ENCODE peak calls at places on chromosomes 11 and 22, in eight cellular contexts. M, W, L, T, V, U, F and Z are unnamed samples.

GRCh38 chr11:129979046-129979605 is 23.5 kb downstream of the PRDM10 start:
- DNase-seq in M (no peak), U (no peak), V (no peak), T (no peak), W (no peak), F (no peak), L (no peak), Z (no peak)

GRCh38 chr11:118139578-118139977 is 13.0 kb downstream of the SCN4B start:
- DNase-seq in U (no peak), T (no peak), W (no peak), V (no peak), L (no peak), M (no peak), F (no peak), Z (no peak)

GRCh38 chr11:71237853-71238252 is 14.5 kb downstream of the SHANK2 start:
- DNase-seq in T (no peak), M (no peak), V (no peak), U (no peak), L (no peak), F (no peak), W (no peak), Z (no peak)

GRCh38 chr11:70650075-70650909 is 252.0 kb downstream of the CTTN start:
- DNase-seq in F (peak), L (peak), W (peak), M (no peak), U (peak), V (peak), T (no peak), Z (no peak)

GRCh38 chr11:68903288-68903630 is 373 bp downstream of the MRPL21 start:
- DNase-seq in M (no peak), U (no peak), F (peak), T (no peak), L (no peak), W (no peak), V (no peak), Z (no peak)

GRCh38 chr11:104968365-104968855 is at the start of gene CASP4:
- DNase-seq in U (no peak), F (no peak), L (peak), V (peak), M (no peak), W (peak), T (no peak), Z (peak)

GRCh38 chr11:27390959-27391326 is 27.9 kb upstream of the CCDC34 start:
- DNase-seq in M (no peak), V (no peak), F (no peak), W (peak), U (no peak), L (no peak), T (no peak), Z (no peak)

GRCh38 chr11:16041207-16041606 is 315.1 kb downstream of the SOX6 start:
- DNase-seq in T (no peak), F (no peak), V (no peak), L (no peak), M (no peak), W (no peak), U (no peak), Z (no peak)

GRCh38 chr22:27317156-27317555 is 484.4 kb downstream of the MN1 start:
- DNase-seq in L (no peak), V (peak), F (peak), T (no peak), U (peak), W (no peak), M (no peak), Z (no peak)

GRCh38 chr11:75554258-75555022 is 7.6 kb upstream of the SERPINH1 start:
- DNase-seq in L (no peak), T (peak), V (peak), W (peak), M (peak), U (peak), F (peak), Z (no peak)

GRCh38 chr11:62508336-62509058 is 38.1 kb downstream of the AHNAK start:
- DNase-seq in M (peak), L (peak), U (peak), T (peak), W (peak), F (peak), V (peak), Z (no peak)

GRCh38 chr11:27404427-27404826 is 41.4 kb upstream of the CCDC34 start:
- DNase-seq in T (no peak), V (no peak), U (no peak), W (no peak), M (no peak), F (no peak), L (no peak), Z (no peak)

GRCh38 chr11:64007629-64008282 is 21.5 kb downstream of the OTUB1 start:
- DNase-seq in W (no peak), L (peak), F (peak), U (peak), V (peak), T (peak), M (no peak), Z (no peak)

GRCh38 chr11:121904148-121904547 is 211.9 kb downstream of the BLID start:
- DNase-seq in M (no peak), U (no peak), T (peak), W (no peak), L (no peak), V (no peak), F (no peak), Z (no peak)

GRCh38 chr11:74707602-74708510 is 23.4 kb downstream of the CHRDL2 start:
- DNase-seq in V (no peak), T (no peak), M (no peak), W (no peak), L (no peak), U (no peak), F (no peak), Z (no peak)

GRCh38 chr11:10441652-10442503 is 13.2 kb upstream of the AMPD3 start:
- DNase-seq in F (no peak), V (no peak), M (no peak), W (no peak), L (no peak), U (no peak), T (no peak), Z (no peak)

GRCh38 chr22:44214187-44214586 is 33.5 kb downstream of the PARVG start:
- DNase-seq in L (no peak), U (no peak), M (no peak), F (no peak), W (no peak), T (no peak), V (no peak), Z (no peak)

GRCh38 chr11:15673408-15673811 is 558.7 kb downstream of the INSC start:
- DNase-seq in M (no peak), L (no peak), W (no peak), V (peak), U (no peak), T (no peak), F (no peak), Z (no peak)

GRCh38 chr11:28529540-28530410 is 421.6 kb downstream of the METTL15 start:
- DNase-seq in F (peak), W (peak), U (peak), L (peak), M (no peak), T (no peak), V (peak), Z (no peak)

GRCh38 chr11:71341596-71341995 is 89.2 kb upstream of the SHANK2 start:
- DNase-seq in V (no peak), T (no peak), U (no peak), M (no peak), F (no peak), L (no peak), W (no peak), Z (no peak)

GRCh38 chr11:96578379-96578778 is 188.6 kb downstream of the JRKL start:
- DNase-seq in V (no peak), U (no peak), W (no peak), T (no peak), F (no peak), M (no peak), L (no peak), Z (no peak)

GRCh38 chr11:128036556-128037093 is 550.7 kb downstream of the ETS1 start:
- DNase-seq in W (no peak), T (no peak), V (no peak), M (no peak), F (no peak), U (no peak), L (no peak), Z (no peak)

GRCh38 chr11:36775157-36775556 is 177.1 kb upstream of the RAG2 start:
- DNase-seq in F (no peak), V (no peak), W (no peak), T (no peak), M (no peak), U (no peak), L (no peak), Z (peak)

GRCh38 chr11:20353829-20354434 is 9.6 kb upstream of the HTATIP2 start:
- DNase-seq in V (peak), M (no peak), U (peak), T (no peak), F (peak), W (peak), L (peak), Z (no peak)

GRCh38 chr11:127609025-127609788 is 608.6 kb upstream of the KIRREL3 start:
- DNase-seq in L (no peak), F (peak), U (peak), T (no peak), M (no peak), V (no peak), W (no peak), Z (no peak)

GRCh38 chr11:116217006-116217405 is 555.8 kb downstream of the BUD13 start:
- DNase-seq in W (peak), U (peak), L (peak), F (no peak), T (no peak), V (peak), M (no peak), Z (no peak)

GRCh38 chr11:12803086-12803826 is 129.0 kb downstream of the TEAD1 start:
- DNase-seq in W (no peak), L (no peak), M (peak), V (no peak), U (no peak), T (no peak), F (peak), Z (no peak)

DNA sequence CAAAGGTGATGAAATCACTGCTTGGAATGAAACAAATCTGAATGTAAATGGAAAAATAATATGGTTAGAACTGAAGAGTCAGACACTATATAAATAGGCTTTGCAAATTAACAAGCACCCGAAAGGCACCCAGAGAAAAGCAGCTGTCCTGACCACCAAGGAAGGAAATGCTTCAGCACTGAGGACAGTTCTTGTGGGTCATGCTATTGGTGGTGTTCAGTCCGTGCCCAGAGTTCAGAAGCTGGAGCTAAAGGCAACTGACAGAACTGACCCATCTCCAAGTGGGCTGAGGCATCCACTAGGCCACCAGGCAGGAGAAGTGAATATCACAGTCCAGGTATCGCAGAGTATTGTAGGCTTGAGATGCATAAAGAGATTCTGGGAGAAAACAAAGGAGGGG is 208.9 kb downstream of the OPCML start:
- DNase-seq in U (no peak), M (no peak), F (peak), V (no peak), W (no peak), L (no peak), T (no peak), Z (no peak)
- H3K27ac ChIP-seq in U (no peak), M (no peak), F (no peak), V (no peak), W (no peak), L (no peak), T (no peak), Z (no peak)

GRCh38 chr11:95451261-95451660 is 220.3 kb upstream of the SESN3 start:
- DNase-seq in M (no peak), U (no peak), F (no peak), V (no peak), L (no peak), W (no peak), T (no peak), Z (no peak)
- H3K27ac ChIP-seq in M (no peak), U (no peak), F (no peak), V (no peak), L (no peak), W (peak), T (no peak), Z (no peak)

DNA sequence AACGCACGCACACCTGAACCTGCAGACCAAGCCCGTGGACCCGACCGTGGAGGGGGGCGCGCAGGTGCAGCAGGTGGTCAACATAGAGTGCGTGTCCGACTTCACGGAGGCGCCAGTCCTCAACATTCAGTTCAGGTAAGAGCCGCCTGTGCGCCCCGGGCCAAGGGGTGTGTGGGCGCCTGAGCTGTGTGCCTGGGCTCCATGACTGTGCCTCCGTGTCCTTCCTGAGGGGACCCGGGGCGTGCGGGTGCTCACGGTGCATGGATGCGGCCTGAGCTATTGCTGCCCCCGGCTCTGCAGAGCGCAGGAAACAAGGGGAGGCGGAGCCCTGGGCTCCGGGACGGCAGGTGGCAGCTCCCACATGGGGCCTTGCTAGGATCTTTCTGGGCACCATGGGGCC is 28.5 kb downstream of the MUC6 start:
- DNase-seq in U (no peak), V (no peak), T (no peak), W (no peak), M (no peak), F (no peak), L (no peak), Z (no peak)
- H3K27ac ChIP-seq in U (no peak), V (no peak), T (no peak), W (no peak), M (no peak), F (no peak), L (no peak), Z (no peak)

DNA sequence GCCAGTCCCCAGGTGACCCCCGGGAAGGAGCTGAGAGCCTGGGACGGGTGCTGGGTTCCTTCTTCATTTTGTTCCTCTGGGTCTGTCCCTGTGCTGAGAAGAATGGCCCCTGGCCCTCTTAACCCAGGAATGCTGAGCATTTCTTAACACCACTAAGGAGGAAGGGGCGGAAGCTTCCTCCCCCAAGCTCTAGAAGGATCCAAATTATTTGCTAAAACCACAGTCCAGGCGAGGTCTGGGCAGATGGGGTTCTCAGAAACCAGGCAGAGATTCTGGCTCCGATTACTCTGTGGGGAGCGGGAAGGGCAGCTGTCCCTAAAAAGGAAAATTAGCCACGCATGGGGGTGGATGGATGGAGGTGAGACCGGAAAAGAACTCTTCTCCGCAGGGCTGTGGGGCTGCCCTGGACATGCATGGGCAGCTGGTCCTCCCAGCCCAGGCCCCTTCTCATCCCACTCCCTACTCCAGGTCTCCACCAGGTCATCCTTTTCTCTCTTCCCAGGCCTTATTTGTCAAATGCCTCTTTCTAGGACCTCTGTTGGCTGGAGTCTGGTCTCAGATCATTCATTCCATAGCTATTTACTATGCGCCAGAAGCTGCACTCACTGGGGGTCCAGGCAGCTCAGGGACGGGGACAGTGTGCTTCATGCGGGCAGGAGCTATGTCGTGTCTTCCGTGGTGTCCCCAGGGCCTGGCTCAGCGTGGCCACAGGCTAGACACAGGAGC is 45.0 kb upstream of the MYH9 start:
- DNase-seq in W (peak), V (no peak), M (no peak), L (no peak), T (no peak), U (peak), F (no peak), Z (no peak)
- H3K27ac ChIP-seq in W (peak), V (no peak), M (peak), L (no peak), T (no peak), U (peak), F (no peak), Z (no peak)

DNA sequence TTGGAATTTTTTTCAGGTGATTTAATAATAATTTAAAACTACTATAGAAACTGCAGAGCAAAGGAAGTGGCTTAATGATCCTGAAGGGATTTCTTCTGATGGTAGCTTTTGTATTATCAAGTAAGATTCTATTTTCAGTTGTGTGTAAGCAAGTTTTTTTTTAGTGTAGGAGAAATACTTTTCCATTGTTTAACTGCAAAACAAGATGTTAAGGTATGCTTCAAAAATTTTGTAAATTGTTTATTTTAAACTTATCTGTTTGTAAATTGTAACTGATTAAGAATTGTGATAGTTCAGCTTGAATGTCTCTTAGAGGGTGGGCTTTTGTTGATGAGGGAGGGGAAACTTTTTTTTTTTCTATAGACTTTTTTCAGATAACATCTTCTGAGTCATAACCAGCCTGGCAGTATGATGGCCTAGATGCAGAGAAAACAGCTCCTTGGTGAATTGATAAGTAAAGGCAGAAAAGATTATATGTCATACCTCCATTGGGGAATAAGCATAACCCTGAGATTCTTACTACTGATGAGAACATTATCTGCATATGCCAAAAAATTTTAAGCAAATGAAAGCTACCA is 3.5 kb downstream of the MALAT1 start:
- DNase-seq in T (no peak), V (no peak), F (no peak), M (no peak), L (no peak), W (peak), U (no peak), Z (no peak)
- H3K27ac ChIP-seq in T (peak), V (peak), F (peak), M (peak), L (peak), W (peak), U (peak), Z (peak)

DNA sequence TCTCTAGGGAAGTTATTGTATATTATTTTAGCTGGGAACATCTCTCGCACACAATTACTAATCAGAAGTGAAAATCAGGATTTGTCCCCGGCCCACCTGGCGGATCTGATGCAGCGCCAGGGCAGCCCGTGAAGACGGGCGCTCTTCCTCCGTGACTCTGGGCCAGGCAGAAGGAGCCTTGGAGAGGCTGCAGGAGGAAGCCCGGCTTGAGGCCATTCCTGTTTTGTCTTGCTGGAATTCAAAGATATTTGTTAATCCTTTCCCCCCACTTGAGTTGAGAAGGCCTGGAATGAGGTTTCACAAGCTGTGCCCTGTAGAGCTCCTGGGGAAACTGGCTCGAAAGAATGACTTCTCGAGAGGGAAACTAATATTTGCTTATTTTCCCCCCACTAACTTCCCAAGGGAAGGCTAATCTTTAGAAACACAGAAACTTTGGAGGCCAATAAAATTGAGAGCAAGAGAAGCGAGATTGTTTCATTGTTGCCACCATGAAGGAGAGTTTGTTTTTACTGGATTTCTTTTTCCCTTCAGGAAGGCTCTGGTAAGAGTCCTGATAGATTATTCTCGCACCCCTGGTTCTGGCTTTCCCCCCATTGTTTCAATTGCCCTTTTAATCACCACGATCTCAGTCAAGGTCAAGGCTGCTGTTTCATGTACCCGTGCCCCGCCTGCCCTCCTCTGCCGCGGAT is 92.8 kb upstream of the SEPTIN5 start:
- DNase-seq in W (no peak), V (no peak), T (no peak), F (peak), L (no peak), M (peak), U (peak), Z (no peak)
- H3K27ac ChIP-seq in W (no peak), V (no peak), T (peak), F (no peak), L (no peak), M (peak), U (peak), Z (no peak)

GRCh38 chr11:6390718-6391547 is 659 bp downstream of the SMPD1 start:
- DNase-seq in M (no peak), W (no peak), L (no peak), V (no peak), F (no peak), T (no peak), U (no peak), Z (no peak)
- H3K27ac ChIP-seq in M (peak), W (peak), L (peak), V (peak), F (no peak), T (peak), U (no peak), Z (peak)